ENCODE peak calls at places on chromosome 3, in seven cellular contexts. One of them, this sample, is unnamed.

GRCh38 chr3:128293930-128294329 is 140.6 kb downstream of the EEFSEC start:
- DNase-seq in HL-60: no peak
- DNase-seq in uterus: peak; percentile 5
- DNase-seq in SJSA1: no peak
- DNase-seq in brain microvascular endothelial cell: no peak
- DNase-seq in effector memory CD4-positive, alpha-beta T cell: no peak
- DNase-seq in body of pancreas: no peak
- DNase-seq in this sample: no peak

GRCh38 chr3:194267744-194268658 is 83.1 kb downstream of the CPN2 start:
- DNase-seq in HL-60: no peak
- DNase-seq in uterus: peak; percentile 74
- DNase-seq in SJSA1: no peak
- DNase-seq in brain microvascular endothelial cell: no peak
- DNase-seq in effector memory CD4-positive, alpha-beta T cell: no peak
- DNase-seq in body of pancreas: peak; percentile 33
- DNase-seq in this sample: no peak

GRCh38 chr3:33315826-33316225 is 38.6 kb downstream of the FBXL2 start:
- DNase-seq in HL-60: no peak
- DNase-seq in uterus: no peak
- DNase-seq in SJSA1: peak; percentile 55
- DNase-seq in brain microvascular endothelial cell: peak; percentile 14
- DNase-seq in effector memory CD4-positive, alpha-beta T cell: no peak
- DNase-seq in body of pancreas: no peak
- DNase-seq in this sample: peak; percentile 39

GRCh38 chr3:41204369-41204768 is 5.1 kb downstream of the CTNNB1 start:
- DNase-seq in HL-60: no peak
- DNase-seq in uterus: no peak
- DNase-seq in SJSA1: no peak
- DNase-seq in brain microvascular endothelial cell: no peak
- DNase-seq in effector memory CD4-positive, alpha-beta T cell: no peak
- DNase-seq in body of pancreas: no peak
- DNase-seq in this sample: no peak

GRCh38 chr3:195094211-195094921 is 176.6 kb downstream of the XXYLT1 start:
- DNase-seq in HL-60: no peak
- DNase-seq in uterus: no peak
- DNase-seq in SJSA1: no peak
- DNase-seq in brain microvascular endothelial cell: no peak
- DNase-seq in effector memory CD4-positive, alpha-beta T cell: no peak
- DNase-seq in body of pancreas: no peak
- DNase-seq in this sample: no peak

GRCh38 chr3:172580680-172581079 is 57.5 kb upstream of the TNFSF10 start:
- DNase-seq in HL-60: no peak
- DNase-seq in uterus: no peak
- DNase-seq in SJSA1: no peak
- DNase-seq in brain microvascular endothelial cell: no peak
- DNase-seq in effector memory CD4-positive, alpha-beta T cell: no peak
- DNase-seq in body of pancreas: no peak
- DNase-seq in this sample: no peak

GRCh38 chr3:468172-468571 is 271.6 kb downstream of the CHL1 start:
- DNase-seq in HL-60: no peak
- DNase-seq in uterus: no peak
- DNase-seq in SJSA1: no peak
- DNase-seq in brain microvascular endothelial cell: no peak
- DNase-seq in effector memory CD4-positive, alpha-beta T cell: no peak
- DNase-seq in body of pancreas: no peak
- DNase-seq in this sample: no peak

GRCh38 chr3:157447026-157447694 is 10.5 kb downstream of the PTX3 start:
- DNase-seq in HL-60: no peak
- DNase-seq in uterus: no peak
- DNase-seq in SJSA1: no peak
- DNase-seq in brain microvascular endothelial cell: peak; percentile 44
- DNase-seq in effector memory CD4-positive, alpha-beta T cell: no peak
- DNase-seq in body of pancreas: no peak
- DNase-seq in this sample: no peak

GRCh38 chr3:152053876-152054275 is 180.4 kb downstream of the SUCNR1 start:
- DNase-seq in HL-60: no peak
- DNase-seq in uterus: no peak
- DNase-seq in SJSA1: no peak
- DNase-seq in brain microvascular endothelial cell: no peak
- DNase-seq in effector memory CD4-positive, alpha-beta T cell: no peak
- DNase-seq in body of pancreas: no peak
- DNase-seq in this sample: no peak

GRCh38 chr3:177418787-177419186 is 221.5 kb upstream of the TBL1XR1 start:
- DNase-seq in HL-60: no peak
- DNase-seq in uterus: no peak
- DNase-seq in SJSA1: no peak
- DNase-seq in brain microvascular endothelial cell: no peak
- DNase-seq in effector memory CD4-positive, alpha-beta T cell: no peak
- DNase-seq in body of pancreas: no peak
- DNase-seq in this sample: no peak

GRCh38 chr3:40971191-40972168 is 227.8 kb upstream of the CTNNB1 start:
- DNase-seq in HL-60: peak; percentile 86
- DNase-seq in uterus: peak; percentile 92
- DNase-seq in SJSA1: peak; percentile 92
- DNase-seq in brain microvascular endothelial cell: peak; percentile 99
- DNase-seq in effector memory CD4-positive, alpha-beta T cell: no peak
- DNase-seq in body of pancreas: peak; percentile 72
- DNase-seq in this sample: peak; percentile 99

GRCh38 chr3:32897981-32898623 is 53.3 kb upstream of the CCR4 start:
- DNase-seq in HL-60: no peak
- DNase-seq in uterus: no peak
- DNase-seq in SJSA1: no peak
- DNase-seq in brain microvascular endothelial cell: no peak
- DNase-seq in effector memory CD4-positive, alpha-beta T cell: no peak
- DNase-seq in body of pancreas: no peak
- DNase-seq in this sample: no peak

GRCh38 chr3:62876064-62876463 is 848 bp upstream of the CADPS start:
- DNase-seq in HL-60: no peak
- DNase-seq in uterus: no peak
- DNase-seq in SJSA1: no peak
- DNase-seq in brain microvascular endothelial cell: peak; percentile 42
- DNase-seq in effector memory CD4-positive, alpha-beta T cell: no peak
- DNase-seq in body of pancreas: peak; percentile 63
- DNase-seq in this sample: peak; percentile 16

GRCh38 chr3:4976109-4976508 is 3.1 kb upstream of the BHLHE40 start:
- DNase-seq in HL-60: peak; percentile 88
- DNase-seq in uterus: peak; percentile 40
- DNase-seq in SJSA1: peak; percentile 12
- DNase-seq in brain microvascular endothelial cell: peak; percentile 74
- DNase-seq in effector memory CD4-positive, alpha-beta T cell: no peak
- DNase-seq in body of pancreas: peak; percentile 81
- DNase-seq in this sample: no peak

GRCh38 chr3:188706599-188706998 is 465.2 kb upstream of the TPRG1 start:
- DNase-seq in HL-60: no peak
- DNase-seq in uterus: no peak
- DNase-seq in SJSA1: peak; percentile 9
- DNase-seq in brain microvascular endothelial cell: no peak
- DNase-seq in effector memory CD4-positive, alpha-beta T cell: no peak
- DNase-seq in body of pancreas: no peak
- DNase-seq in this sample: no peak

GRCh38 chr3:115272036-115272824 is 125.1 kb upstream of the ZBTB20 start:
- DNase-seq in HL-60: no peak
- DNase-seq in uterus: no peak
- DNase-seq in SJSA1: no peak
- DNase-seq in brain microvascular endothelial cell: peak; percentile 51
- DNase-seq in effector memory CD4-positive, alpha-beta T cell: no peak
- DNase-seq in body of pancreas: no peak
- DNase-seq in this sample: peak; percentile 14

GRCh38 chr3:106367496-106367895 is 498.7 kb upstream of the CBLB start:
- DNase-seq in HL-60: no peak
- DNase-seq in uterus: no peak
- DNase-seq in SJSA1: no peak
- DNase-seq in brain microvascular endothelial cell: no peak
- DNase-seq in effector memory CD4-positive, alpha-beta T cell: no peak
- DNase-seq in body of pancreas: no peak
- DNase-seq in this sample: no peak

GRCh38 chr3:53829605-53830004 is 16.6 kb downstream of the CHDH start:
- DNase-seq in HL-60: no peak
- DNase-seq in uterus: no peak
- DNase-seq in SJSA1: no peak
- DNase-seq in brain microvascular endothelial cell: no peak
- DNase-seq in effector memory CD4-positive, alpha-beta T cell: no peak
- DNase-seq in body of pancreas: no peak
- DNase-seq in this sample: no peak

DNA sequence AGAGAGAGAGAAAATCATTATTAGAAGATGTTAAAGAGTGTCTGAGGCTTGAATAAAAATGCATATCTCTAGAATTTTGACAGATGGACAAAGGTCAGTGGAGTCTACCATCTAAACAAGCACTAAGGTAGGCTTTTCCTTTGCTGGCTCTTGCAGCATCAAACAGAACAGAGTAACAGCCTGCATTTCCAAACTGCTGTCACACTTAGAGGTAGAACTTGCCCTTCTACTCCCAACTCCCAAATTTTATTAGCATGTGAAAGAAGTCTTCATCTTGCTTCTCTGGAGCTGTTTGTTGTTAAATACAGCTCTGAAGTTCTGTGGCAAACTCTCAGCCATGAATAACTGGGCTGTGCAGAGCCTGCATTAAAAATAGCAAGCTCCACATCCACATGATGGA is 4.1 kb upstream of the MB21D2 start:
- DNase-seq in HL-60: no peak
- DNase-seq in uterus: no peak
- DNase-seq in SJSA1: no peak
- DNase-seq in brain microvascular endothelial cell: no peak
- DNase-seq in effector memory CD4-positive, alpha-beta T cell: no peak
- DNase-seq in body of pancreas: no peak
- DNase-seq in this sample: no peak
- H3K27me3 ChIP-seq in HL-60: peaks cover 28% of the 10 kb centered on the region
- H3K27me3 ChIP-seq in uterus: no peaks in the 10 kb centered on the region
- H3K27me3 ChIP-seq in SJSA1: no peaks in the 10 kb centered on the region
- H3K27me3 ChIP-seq in brain microvascular endothelial cell: no peaks in the 10 kb centered on the region
- H3K27me3 ChIP-seq in effector memory CD4-positive, alpha-beta T cell: no peaks in the 10 kb centered on the region
- H3K27me3 ChIP-seq in body of pancreas: no peaks in the 10 kb centered on the region
- H3K27me3 ChIP-seq in this sample: no peaks in the 10 kb centered on the region

DNA sequence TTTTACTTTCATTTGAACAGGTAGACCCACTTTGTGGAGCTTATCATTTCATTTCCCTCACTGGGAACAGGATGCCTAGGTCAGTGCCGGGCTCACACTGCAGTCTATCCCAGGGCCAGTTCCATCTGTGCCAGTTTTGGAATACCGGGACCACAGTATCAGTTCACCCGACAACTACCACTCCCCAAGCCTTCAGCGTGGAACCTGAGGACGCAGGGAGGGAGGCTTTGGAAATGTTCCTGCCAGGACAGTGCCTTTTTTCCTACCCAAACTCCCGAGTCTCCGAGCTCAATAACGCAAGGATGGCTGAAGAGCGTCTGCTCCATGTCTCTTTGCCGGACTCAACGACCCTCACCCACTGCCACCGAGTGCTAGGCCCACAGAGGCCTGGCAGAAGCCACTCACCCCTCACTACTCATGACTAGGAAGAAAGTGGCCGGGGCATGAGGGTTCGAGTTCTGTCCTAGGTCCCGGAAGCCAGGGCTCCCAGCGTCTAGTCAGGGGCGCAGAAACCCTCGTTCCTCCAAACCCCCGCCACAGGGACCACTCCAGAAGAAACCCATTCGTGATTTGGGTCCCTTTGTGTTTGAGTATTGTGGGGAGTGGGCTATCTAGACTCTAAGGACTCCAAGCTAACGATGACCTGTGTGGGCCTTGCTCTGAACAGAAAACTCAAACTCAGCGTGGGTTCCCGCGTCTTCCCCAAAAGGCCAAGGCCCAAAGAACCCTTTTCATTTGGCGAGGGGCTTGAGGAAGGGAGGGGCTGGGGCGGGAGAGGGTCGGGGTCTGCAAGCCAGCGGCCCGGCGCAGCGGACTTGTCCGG is 11.4 kb downstream of the ZIC1 start:
- DNase-seq in HL-60: no peak
- DNase-seq in uterus: no peak
- DNase-seq in SJSA1: no peak
- DNase-seq in brain microvascular endothelial cell: no peak
- DNase-seq in effector memory CD4-positive, alpha-beta T cell: no peak
- DNase-seq in body of pancreas: no peak
- DNase-seq in this sample: no peak
- H3K27me3 ChIP-seq in HL-60: peaks cover 78% of the 10 kb centered on the region
- H3K27me3 ChIP-seq in uterus: peaks cover 99% of the 10 kb centered on the region
- H3K27me3 ChIP-seq in SJSA1: no peaks in the 10 kb centered on the region
- H3K27me3 ChIP-seq in brain microvascular endothelial cell: no peaks in the 10 kb centered on the region
- H3K27me3 ChIP-seq in effector memory CD4-positive, alpha-beta T cell: peaks cover 33% of the 10 kb centered on the region
- H3K27me3 ChIP-seq in body of pancreas: peaks cover 51% of the 10 kb centered on the region
- H3K27me3 ChIP-seq in this sample: peaks cover 73% of the 10 kb centered on the region

DNA sequence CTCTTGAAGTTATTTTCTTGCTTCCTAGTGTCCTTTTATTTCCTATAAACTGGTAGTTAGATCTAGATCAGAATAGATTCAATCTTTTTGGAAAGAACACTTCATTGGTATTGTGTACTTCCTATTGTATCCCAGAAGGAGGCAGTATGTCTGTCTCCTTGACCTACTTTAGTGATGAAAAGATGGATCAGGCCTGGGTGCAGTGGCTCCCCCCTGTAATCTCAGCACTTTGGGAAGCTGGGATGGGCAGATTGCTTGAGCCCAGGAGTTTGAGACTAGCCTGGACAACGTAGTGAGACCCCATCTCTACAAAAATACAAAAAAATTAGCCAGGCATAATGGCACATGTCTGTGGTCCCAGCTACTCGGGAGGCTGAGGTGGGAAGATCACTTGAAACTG is 12.0 kb downstream of the BSN start:
- DNase-seq in HL-60: no peak
- DNase-seq in uterus: no peak
- DNase-seq in SJSA1: no peak
- DNase-seq in brain microvascular endothelial cell: no peak
- DNase-seq in effector memory CD4-positive, alpha-beta T cell: no peak
- DNase-seq in body of pancreas: no peak
- DNase-seq in this sample: no peak
- H3K27me3 ChIP-seq in HL-60: peaks cover 5% of the 10 kb centered on the region
- H3K27me3 ChIP-seq in uterus: no peaks in the 10 kb centered on the region
- H3K27me3 ChIP-seq in SJSA1: no peaks in the 10 kb centered on the region
- H3K27me3 ChIP-seq in brain microvascular endothelial cell: no peaks in the 10 kb centered on the region
- H3K27me3 ChIP-seq in effector memory CD4-positive, alpha-beta T cell: no peaks in the 10 kb centered on the region
- H3K27me3 ChIP-seq in body of pancreas: no peaks in the 10 kb centered on the region
- H3K27me3 ChIP-seq in this sample: peaks cover 4% of the 10 kb centered on the region

GRCh38 chr3:14231145-14231990 is 52.8 kb downstream of the LSM3 start:
- DNase-seq in HL-60: no peak
- DNase-seq in uterus: no peak
- DNase-seq in SJSA1: no peak
- DNase-seq in brain microvascular endothelial cell: no peak
- DNase-seq in effector memory CD4-positive, alpha-beta T cell: no peak
- DNase-seq in body of pancreas: no peak
- DNase-seq in this sample: no peak
- H3K27me3 ChIP-seq in HL-60: no peaks in the 10 kb centered on the region
- H3K27me3 ChIP-seq in uterus: no peaks in the 10 kb centered on the region
- H3K27me3 ChIP-seq in SJSA1: no peaks in the 10 kb centered on the region
- H3K27me3 ChIP-seq in brain microvascular endothelial cell: no peaks in the 10 kb centered on the region
- H3K27me3 ChIP-seq in effector memory CD4-positive, alpha-beta T cell: no peaks in the 10 kb centered on the region
- H3K27me3 ChIP-seq in body of pancreas: no peaks in the 10 kb centered on the region
- H3K27me3 ChIP-seq in this sample: no peaks in the 10 kb centered on the region